ENCODE peak calls at places on chromosomes 2 and 18, in seven cellular contexts. A, L, P, Z, T, I and W are unnamed samples.

GRCh38 chr2:4188561-4188960 is 485.2 kb downstream of the DCDC2C start:
- DNase-seq in T (no peak), Z (no peak), P (no peak), I (no peak), A (no peak), L (no peak), W (no peak)

GRCh38 chr2:240557808-240558207 is at the start of gene ANKMY1:
- DNase-seq in P (peak), A (peak), I (no peak), Z (peak), L (peak), T (no peak), W (no peak)

GRCh38 chr2:61425605-61426155 is 45.2 kb downstream of the USP34 start:
- DNase-seq in Z (no peak), T (no peak), L (no peak), P (no peak), I (no peak), A (no peak), W (no peak)

GRCh38 chr2:190088917-190089316 is 26.4 kb upstream of the MSTN start:
- DNase-seq in Z (peak), P (peak), I (peak), L (no peak), A (no peak), T (peak), W (peak)

GRCh38 chr2:130765464-130765863 is 10.1 kb downstream of the AMER3 start:
- DNase-seq in Z (no peak), I (no peak), T (no peak), P (peak), A (no peak), L (no peak), W (no peak)

GRCh38 chr18:79765491-79766245 is 32.1 kb upstream of the KCNG2 start:
- DNase-seq in I (no peak), Z (no peak), L (no peak), A (peak), T (no peak), P (peak), W (no peak)

GRCh38 chr18:74725690-74726089 is 128.0 kb downstream of the ZNF407 start:
- DNase-seq in L (no peak), I (no peak), Z (no peak), T (no peak), A (no peak), P (no peak), W (no peak)

GRCh38 chr2:234566622-234567021 is 69.7 kb upstream of the ARL4C start:
- DNase-seq in T (no peak), P (no peak), A (no peak), Z (no peak), I (no peak), L (no peak), W (no peak)

GRCh38 chr2:240570531-240571313 is 2.4 kb downstream of the RNPEPL1 start:
- DNase-seq in I (no peak), Z (no peak), P (peak), L (peak), A (peak), T (no peak), W (no peak)

GRCh38 chr18:8319798-8320477 is 289.3 kb upstream of the RAB12 start:
- DNase-seq in A (no peak), Z (no peak), L (no peak), I (no peak), P (no peak), T (no peak), W (no peak)

GRCh38 chr18:11857177-11857887 is 6.1 kb downstream of the CHMP1B start:
- DNase-seq in T (peak), Z (peak), L (peak), A (peak), I (no peak), P (no peak), W (no peak)

GRCh38 chr2:151241224-151241623 is 20.4 kb downstream of the RBM43 start:
- DNase-seq in P (no peak), I (no peak), A (no peak), Z (no peak), T (peak), L (no peak), W (no peak)

GRCh38 chr2:197207106-197207505 is 103.5 kb downstream of the ANKRD44 start:
- DNase-seq in I (no peak), L (no peak), P (no peak), A (no peak), Z (no peak), T (no peak), W (no peak)

GRCh38 chr2:240594511-240595380 is 8.2 kb downstream of the CAPN10 start:
- DNase-seq in T (no peak), P (peak), I (no peak), Z (no peak), A (peak), L (no peak), W (no peak)

GRCh38 chr18:58336605-58337004 is 292.3 kb downstream of the ALPK2 start:
- DNase-seq in L (no peak), T (no peak), I (no peak), Z (no peak), A (no peak), P (no peak), W (no peak)

GRCh38 chr2:235234711-235235110 is 259.1 kb upstream of the AGAP1 start:
- DNase-seq in I (no peak), T (no peak), Z (no peak), A (no peak), P (no peak), L (no peak), W (no peak)

GRCh38 chr18:44937985-44938384 is 257.3 kb downstream of the SETBP1 start:
- DNase-seq in T (no peak), L (no peak), I (peak), P (no peak), A (no peak), Z (no peak), W (no peak)

GRCh38 chr2:202780514-202781021 is 91.0 kb downstream of the ICA1L start:
- DNase-seq in P (no peak), Z (peak), L (no peak), I (no peak), A (no peak), T (peak), W (no peak)

GRCh38 chr2:18959952-18960717 is 370.8 kb upstream of the NT5C1B start:
- DNase-seq in I (no peak), L (no peak), P (no peak), T (peak), Z (no peak), A (no peak), W (no peak)

GRCh38 chr2:57890462-57890861 is 156.1 kb upstream of the VRK2 start:
- DNase-seq in L (no peak), P (no peak), I (no peak), T (peak), A (no peak), Z (no peak), W (no peak)

GRCh38 chr2:75064691-75065396 is 106.4 kb downstream of the POLE4 start:
- DNase-seq in A (no peak), I (peak), L (peak), T (no peak), P (peak), Z (peak), W (no peak)

GRCh38 chr2:81703831-81704230 is 1399.3 kb upstream of the LRRTM1 start:
- DNase-seq in T (no peak), I (no peak), A (no peak), L (no peak), P (no peak), Z (no peak), W (no peak)

GRCh38 chr2:186592137-186592875 is 2.5 kb downstream of the ITGAV start:
- DNase-seq in A (no peak), T (peak), Z (peak), I (no peak), P (no peak), L (no peak), W (no peak)

GRCh38 chr18:21298351-21298750 is 56.3 kb downstream of the GREB1L start:
- DNase-seq in A (no peak), L (no peak), P (no peak), Z (no peak), T (no peak), I (no peak), W (no peak)

GRCh38 chr2:231640646-231641111 is 48.0 kb downstream of the TEX44 start:
- DNase-seq in I (no peak), L (peak), P (no peak), T (no peak), Z (no peak), A (peak), W (no peak)

GRCh38 chr2:202687276-202687675 is 52.5 kb downstream of the FAM117B start:
- DNase-seq in P (no peak), L (no peak), A (no peak), Z (no peak), T (no peak), I (no peak), W (no peak)

GRCh38 chr18:34077599-34077998 is 147.1 kb downstream of the NOL4 start:
- DNase-seq in I (no peak), P (no peak), Z (no peak), T (no peak), A (no peak), L (no peak), W (no peak)

GRCh38 chr2:69278366-69278765 is 108.7 kb downstream of the GFPT1 start:
- DNase-seq in Z (no peak), L (no peak), T (no peak), P (no peak), A (no peak), I (no peak), W (no peak)

GRCh38 chr18:54254265-54254758 is 15.0 kb upstream of the POLI start:
- DNase-seq in T (no peak), I (no peak), L (no peak), P (no peak), A (no peak), Z (peak), W (no peak)

GRCh38 chr2:241094924-241095420 is 7.1 kb downstream of the MTERF4 start:
- DNase-seq in T (no peak), A (no peak), P (no peak), L (no peak), I (no peak), Z (no peak), W (no peak)